ENCODE peak calls at places on chromosome 21, in seven cellular contexts. M is GM19239; B is kidney; A is cardiac fibroblast; D is AG20443; L is lung; K is stimulated activated CD4-positive, alpha-beta T cell treated with anti-CD3 and anti-CD28 coated beads, Interleukin-12 subunit alpha, Interleukin-12 subunit beta, amount 100 ng/mL, for 24 hours. I is an unnamed sample.

GRCh38 chr21:19695796-19696195 is 1292.2 kb upstream of the TMPRSS15 start:
- DNase-seq in M (no peak), B (no peak), A (no peak), D (no peak), L (no peak), K (no peak), I (no peak)

GRCh38 chr21:14864211-14865021 is 200.4 kb downstream of the NRIP1 start:
- DNase-seq in M (no peak), B (peak), A (peak), D (peak), L (peak), K (no peak), I (peak)

GRCh38 chr21:44329086-44329889 is 9.9 kb downstream of the CFAP410 start:
- DNase-seq in M (no peak), B (no peak), A (no peak), D (no peak), L (no peak), K (no peak), I (no peak)

GRCh38 chr21:42068592-42068991 is 2.5 kb upstream of the UMODL1 start:
- DNase-seq in M (no peak), B (peak), A (no peak), D (no peak), L (no peak), K (no peak), I (no peak)

GRCh38 chr21:16407403-16408279 is 677.9 kb downstream of the USP25 start:
- DNase-seq in M (no peak), B (no peak), A (peak), D (no peak), L (no peak), K (no peak), I (no peak)

GRCh38 chr21:34911360-34911759 is 137.7 kb downstream of the RUNX1 start:
- DNase-seq in M (no peak), B (no peak), A (no peak), D (no peak), L (peak), K (no peak), I (no peak)

GRCh38 chr21:45555557-45556301 is 13.5 kb upstream of the SLC19A1 start:
- DNase-seq in M (no peak), B (peak), A (peak), D (peak), L (peak), K (no peak), I (peak)

GRCh38 chr21:41894511-41894910 is 15.4 kb upstream of the PRDM15 start:
- DNase-seq in M (no peak), B (peak), A (no peak), D (no peak), L (no peak), K (no peak), I (no peak)

GRCh38 chr21:16455978-16456377 is 726.2 kb downstream of the USP25 start:
- DNase-seq in M (no peak), B (peak), A (no peak), D (no peak), L (no peak), K (no peak), I (no peak)

GRCh38 chr21:17929514-17929913 is 110.4 kb upstream of the C21orf91 start:
- DNase-seq in M (no peak), B (no peak), A (no peak), D (no peak), L (no peak), K (no peak), I (no peak)

GRCh38 chr21:31213787-31214186 is 130.3 kb downstream of the TIAM1 start:
- DNase-seq in M (no peak), B (no peak), A (no peak), D (no peak), L (no peak), K (no peak), I (no peak)

GRCh38 chr21:34179204-34179935 is 106.0 kb downstream of the MRPS6 start:
- DNase-seq in M (no peak), B (no peak), A (no peak), D (no peak), L (no peak), K (no peak), I (no peak)

GRCh38 chr21:36627242-36627641 is 71.7 kb upstream of the SIM2 start:
- DNase-seq in M (no peak), B (no peak), A (no peak), D (peak), L (no peak), K (no peak), I (no peak)

GRCh38 chr21:15293251-15293650 is 228.5 kb upstream of the NRIP1 start:
- DNase-seq in M (no peak), B (no peak), A (peak), D (peak), L (no peak), K (no peak), I (peak)

GRCh38 chr21:17585875-17586450 is 26.7 kb downstream of the BTG3 start:
- DNase-seq in M (no peak), B (no peak), A (peak), D (peak), L (no peak), K (no peak), I (peak)

GRCh38 chr21:39472211-39472610 is 20.4 kb downstream of the SH3BGR start:
- DNase-seq in M (no peak), B (no peak), A (no peak), D (no peak), L (no peak), K (no peak), I (no peak)

GRCh38 chr21:39444406-39445145 is 1.0 kb downstream of the LCA5L start:
- DNase-seq in M (no peak), B (no peak), A (peak), D (peak), L (no peak), K (no peak), I (peak)

GRCh38 chr21:45096216-45096615 is 21.8 kb downstream of the ADARB1 start:
- DNase-seq in M (no peak), B (no peak), A (no peak), D (no peak), L (no peak), K (no peak), I (no peak)

GRCh38 chr21:38883142-38883541 is 77.4 kb downstream of the ETS2 start:
- DNase-seq in M (no peak), B (no peak), A (no peak), D (no peak), L (no peak), K (no peak), I (no peak)

GRCh38 chr21:45057886-45058285 is 16.5 kb upstream of the ADARB1 start:
- DNase-seq in M (no peak), B (no peak), A (no peak), D (no peak), L (no peak), K (no peak), I (no peak)

GRCh38 chr21:33651965-33652680 is 9.8 kb downstream of the ITSN1 start:
- DNase-seq in M (no peak), B (no peak), A (no peak), D (no peak), L (no peak), K (no peak), I (no peak)

GRCh38 chr21:26070822-26071425 is 99.6 kb downstream of the APP start:
- DNase-seq in M (peak), B (no peak), A (peak), D (peak), L (peak), K (no peak), I (peak)

GRCh38 chr21:31284797-31285397 is 59.2 kb downstream of the TIAM1 start:
- DNase-seq in M (no peak), B (no peak), A (peak), D (peak), L (no peak), K (no peak), I (no peak)

GRCh38 chr21:32813265-32813903 is 41.8 kb upstream of the PAXBP1 start:
- DNase-seq in M (no peak), B (peak), A (no peak), D (no peak), L (no peak), K (no peak), I (no peak)

GRCh38 chr21:22762463-22762862 is 1764.3 kb downstream of the NCAM2 start:
- DNase-seq in M (no peak), B (no peak), A (no peak), D (no peak), L (no peak), K (no peak), I (no peak)

GRCh38 chr21:36079010-36079649 is 9.3 kb downstream of the CBR1 start:
- DNase-seq in M (no peak), B (no peak), A (no peak), D (no peak), L (no peak), K (peak), I (peak)

GRCh38 chr21:43939443-43940328 is 72.4 kb upstream of the TRAPPC10 start:
- DNase-seq in M (no peak), B (no peak), A (no peak), D (no peak), L (no peak), K (no peak), I (no peak)

GRCh38 chr21:42532466-42533181 is 19.0 kb downstream of the SLC37A1 start:
- DNase-seq in M (no peak), B (peak), A (no peak), D (peak), L (peak), K (no peak), I (peak)

GRCh38 chr21:37009740-37010341 is 3.3 kb downstream of the RIPPLY3 start:
- DNase-seq in M (peak), B (peak), A (peak), D (peak), L (peak), K (peak), I (peak)